ENCODE peak calls at places on chromosomes 12 and 14, in nine cellular contexts. One of them, this sample, is unnamed.

GRCh38 chr14:91911474-91912032 is 35.9 kb downstream of the FBLN5 start:
- DNase-seq in thyroid gland: peak
- DNase-seq in HFF-Myc: no peak
- DNase-seq in AG10803: peak
- DNase-seq in MCF 10A: peak
- DNase-seq in CD4-positive, alpha-beta T cell: peak
- DNase-seq in endothelial cell of umbilical vein: peak
- DNase-seq in psoas muscle: no peak
- DNase-seq in Calu3: peak
- DNase-seq in this sample: peak

GRCh38 chr14:34170891-34171290 is 220.0 kb upstream of the EGLN3 start:
- DNase-seq in thyroid gland: no peak
- DNase-seq in HFF-Myc: no peak
- DNase-seq in AG10803: no peak
- DNase-seq in MCF 10A: no peak
- DNase-seq in CD4-positive, alpha-beta T cell: no peak
- DNase-seq in endothelial cell of umbilical vein: no peak
- DNase-seq in psoas muscle: no peak
- DNase-seq in Calu3: no peak
- DNase-seq in this sample: no peak

GRCh38 chr12:48932878-48933277 is 7.6 kb upstream of the FKBP11 start:
- DNase-seq in thyroid gland: no peak
- DNase-seq in HFF-Myc: no peak
- DNase-seq in AG10803: no peak
- DNase-seq in MCF 10A: no peak
- DNase-seq in CD4-positive, alpha-beta T cell: no peak
- DNase-seq in endothelial cell of umbilical vein: no peak
- DNase-seq in psoas muscle: no peak
- DNase-seq in Calu3: no peak
- DNase-seq in this sample: no peak

GRCh38 chr12:39176376-39176775 is 266.5 kb downstream of the KIF21A start:
- DNase-seq in thyroid gland: no peak
- DNase-seq in HFF-Myc: no peak
- DNase-seq in AG10803: no peak
- DNase-seq in MCF 10A: no peak
- DNase-seq in CD4-positive, alpha-beta T cell: no peak
- DNase-seq in endothelial cell of umbilical vein: no peak
- DNase-seq in psoas muscle: no peak
- DNase-seq in Calu3: no peak
- DNase-seq in this sample: no peak

GRCh38 chr14:61420326-61420725 is 98.9 kb downstream of the PRKCH start:
- DNase-seq in thyroid gland: peak
- DNase-seq in HFF-Myc: no peak
- DNase-seq in AG10803: no peak
- DNase-seq in MCF 10A: peak
- DNase-seq in CD4-positive, alpha-beta T cell: peak
- DNase-seq in endothelial cell of umbilical vein: peak
- DNase-seq in psoas muscle: no peak
- DNase-seq in Calu3: no peak
- DNase-seq in this sample: peak

GRCh38 chr12:115835445-115835844 is 442.0 kb downstream of the MED13L start:
- DNase-seq in thyroid gland: no peak
- DNase-seq in HFF-Myc: no peak
- DNase-seq in AG10803: no peak
- DNase-seq in MCF 10A: no peak
- DNase-seq in CD4-positive, alpha-beta T cell: no peak
- DNase-seq in endothelial cell of umbilical vein: no peak
- DNase-seq in psoas muscle: no peak
- DNase-seq in Calu3: no peak
- DNase-seq in this sample: no peak

GRCh38 chr12:27635349-27635972 is 60.8 kb upstream of the REP15 start:
- DNase-seq in thyroid gland: no peak
- DNase-seq in HFF-Myc: no peak
- DNase-seq in AG10803: peak
- DNase-seq in MCF 10A: peak
- DNase-seq in CD4-positive, alpha-beta T cell: no peak
- DNase-seq in endothelial cell of umbilical vein: peak
- DNase-seq in psoas muscle: no peak
- DNase-seq in Calu3: peak
- DNase-seq in this sample: no peak

GRCh38 chr14:24179961-24180726 is 8.3 kb downstream of the REC8 start:
- DNase-seq in thyroid gland: peak
- DNase-seq in HFF-Myc: peak
- DNase-seq in AG10803: peak
- DNase-seq in MCF 10A: no peak
- DNase-seq in CD4-positive, alpha-beta T cell: no peak
- DNase-seq in endothelial cell of umbilical vein: peak
- DNase-seq in psoas muscle: no peak
- DNase-seq in Calu3: no peak
- DNase-seq in this sample: peak

GRCh38 chr12:1418144-1418543 is 176.2 kb downstream of the FBXL14 start:
- DNase-seq in thyroid gland: no peak
- DNase-seq in HFF-Myc: no peak
- DNase-seq in AG10803: no peak
- DNase-seq in MCF 10A: no peak
- DNase-seq in CD4-positive, alpha-beta T cell: no peak
- DNase-seq in endothelial cell of umbilical vein: peak
- DNase-seq in psoas muscle: no peak
- DNase-seq in Calu3: no peak
- DNase-seq in this sample: no peak

GRCh38 chr12:27523642-27524488 is at the start of gene PPFIBP1:
- DNase-seq in thyroid gland: peak
- DNase-seq in HFF-Myc: peak
- DNase-seq in AG10803: peak
- DNase-seq in MCF 10A: peak
- DNase-seq in CD4-positive, alpha-beta T cell: peak
- DNase-seq in endothelial cell of umbilical vein: peak
- DNase-seq in psoas muscle: peak
- DNase-seq in Calu3: peak
- DNase-seq in this sample: peak

DNA sequence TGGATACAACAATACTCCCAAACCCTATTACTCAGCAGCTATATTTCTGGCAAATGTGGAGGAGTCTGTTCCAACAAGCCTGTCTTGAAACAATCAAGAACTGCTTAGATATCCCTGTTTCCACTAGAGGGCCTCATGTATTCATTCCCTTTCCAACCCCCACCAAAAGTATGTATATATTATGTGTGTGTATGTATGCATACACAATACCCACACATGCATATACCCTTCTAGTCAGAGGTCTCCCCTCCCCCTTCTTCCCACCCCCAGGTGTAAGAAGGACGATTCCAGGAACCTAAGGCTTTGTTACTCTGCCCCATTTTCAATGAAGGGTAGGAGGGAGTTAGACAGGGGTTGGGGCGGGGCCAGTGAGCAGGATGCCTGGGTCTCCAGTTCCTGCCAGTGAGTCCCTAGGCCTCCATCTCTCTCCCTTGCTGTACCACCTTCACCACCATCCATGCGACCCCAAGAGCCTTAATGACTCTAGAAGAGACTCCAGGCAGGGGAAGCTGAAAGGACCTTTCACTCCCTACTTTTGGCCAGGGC is at the start of gene DGKA:
- DNase-seq in thyroid gland: peak
- DNase-seq in HFF-Myc: peak
- DNase-seq in AG10803: peak
- DNase-seq in MCF 10A: peak
- DNase-seq in CD4-positive, alpha-beta T cell: peak
- DNase-seq in endothelial cell of umbilical vein: peak
- DNase-seq in psoas muscle: peak
- DNase-seq in Calu3: peak
- DNase-seq in this sample: peak
- TF ChIP-seq CTCF in thyroid gland: peak
- TF ChIP-seq CTCF in HFF-Myc: peak
- TF ChIP-seq CTCF in AG10803: peak
- TF ChIP-seq CTCF in MCF 10A: peak
- TF ChIP-seq CTCF in CD4-positive, alpha-beta T cell: peak
- TF ChIP-seq CTCF in endothelial cell of umbilical vein: peak
- TF ChIP-seq CTCF in psoas muscle: peak
- TF ChIP-seq CTCF in Calu3: peak
- TF ChIP-seq CTCF in this sample: peak

GRCh38 chr14:105493921-105494605 is 3.0 kb downstream of the TEDC1 start:
- DNase-seq in thyroid gland: no peak
- DNase-seq in HFF-Myc: no peak
- DNase-seq in AG10803: no peak
- DNase-seq in MCF 10A: no peak
- DNase-seq in CD4-positive, alpha-beta T cell: no peak
- DNase-seq in endothelial cell of umbilical vein: no peak
- DNase-seq in psoas muscle: peak
- DNase-seq in Calu3: no peak
- DNase-seq in this sample: no peak

GRCh38 chr14:105491366-105492006 is 440 bp downstream of the TEDC1 start:
- DNase-seq in thyroid gland: peak
- DNase-seq in HFF-Myc: peak
- DNase-seq in AG10803: no peak
- DNase-seq in MCF 10A: peak
- DNase-seq in CD4-positive, alpha-beta T cell: peak
- DNase-seq in endothelial cell of umbilical vein: peak
- DNase-seq in psoas muscle: peak
- DNase-seq in Calu3: peak
- DNase-seq in this sample: peak

GRCh38 chr14:105494606-105494929 is 3.5 kb downstream of the TEDC1 start:
- DNase-seq in thyroid gland: no peak
- DNase-seq in HFF-Myc: no peak
- DNase-seq in AG10803: no peak
- DNase-seq in MCF 10A: no peak
- DNase-seq in CD4-positive, alpha-beta T cell: no peak
- DNase-seq in endothelial cell of umbilical vein: no peak
- DNase-seq in psoas muscle: no peak
- DNase-seq in Calu3: no peak
- DNase-seq in this sample: no peak

GRCh38 chr14:105492051-105492965 is 1.3 kb downstream of the TEDC1 start:
- DNase-seq in thyroid gland: no peak
- DNase-seq in HFF-Myc: no peak
- DNase-seq in AG10803: no peak
- DNase-seq in MCF 10A: no peak
- DNase-seq in CD4-positive, alpha-beta T cell: no peak
- DNase-seq in endothelial cell of umbilical vein: no peak
- DNase-seq in psoas muscle: peak
- DNase-seq in Calu3: no peak
- DNase-seq in this sample: no peak

DNA sequence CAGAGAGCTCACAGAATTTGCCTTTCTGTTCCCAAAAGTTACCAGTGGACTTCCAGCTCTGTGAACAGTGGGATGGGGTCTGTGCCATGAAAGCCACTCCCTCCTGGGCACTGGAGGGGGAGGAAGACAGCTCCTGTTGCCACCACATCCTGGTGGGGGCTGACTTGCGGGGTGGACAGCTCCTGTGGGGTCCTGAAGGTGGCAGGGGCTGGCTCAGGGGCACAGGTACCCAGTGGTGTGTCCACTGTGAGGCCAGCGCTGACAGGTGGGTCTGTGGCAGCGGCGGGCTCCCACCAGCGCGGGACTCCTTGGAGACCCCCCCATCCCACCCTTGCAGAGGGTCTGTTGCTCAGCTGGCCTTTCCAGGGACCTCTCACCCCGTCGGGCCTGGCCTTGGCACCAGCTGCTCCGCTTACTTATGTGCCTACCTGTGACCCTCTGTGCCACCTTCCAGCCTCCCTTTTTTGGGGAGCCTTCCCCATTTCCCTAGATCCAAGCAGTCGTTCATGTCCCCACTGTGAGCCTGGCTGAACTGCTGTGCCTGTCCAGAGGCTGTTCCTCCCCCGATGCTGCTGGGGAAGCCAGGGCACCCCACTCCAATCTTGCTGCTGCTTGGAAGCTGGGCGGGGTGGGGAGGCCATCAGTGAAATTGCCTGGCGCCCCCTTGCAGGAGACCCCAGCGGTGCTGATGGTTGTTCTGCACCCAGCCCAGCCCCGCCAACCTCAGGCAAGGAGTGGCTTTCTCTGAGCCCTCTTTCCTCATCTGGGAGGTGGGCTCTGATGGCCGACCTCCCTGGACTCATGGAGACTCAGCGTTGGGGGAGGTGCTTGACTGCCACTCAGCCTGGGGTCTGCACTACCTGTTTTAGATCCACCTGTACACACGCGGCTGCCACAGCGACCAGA is 2.2 kb downstream of the TEDC1 start:
- DNase-seq in thyroid gland: no peak
- DNase-seq in HFF-Myc: no peak
- DNase-seq in AG10803: no peak
- DNase-seq in MCF 10A: no peak
- DNase-seq in CD4-positive, alpha-beta T cell: no peak
- DNase-seq in endothelial cell of umbilical vein: no peak
- DNase-seq in psoas muscle: peak
- DNase-seq in Calu3: no peak
- DNase-seq in this sample: no peak
- TF ChIP-seq CTCF in thyroid gland: no peak
- TF ChIP-seq CTCF in HFF-Myc: no peak
- TF ChIP-seq CTCF in AG10803: no peak
- TF ChIP-seq CTCF in MCF 10A: no peak
- TF ChIP-seq CTCF in CD4-positive, alpha-beta T cell: no peak
- TF ChIP-seq CTCF in endothelial cell of umbilical vein: no peak
- TF ChIP-seq CTCF in psoas muscle: no peak
- TF ChIP-seq CTCF in Calu3: no peak
- TF ChIP-seq CTCF in this sample: no peak

DNA sequence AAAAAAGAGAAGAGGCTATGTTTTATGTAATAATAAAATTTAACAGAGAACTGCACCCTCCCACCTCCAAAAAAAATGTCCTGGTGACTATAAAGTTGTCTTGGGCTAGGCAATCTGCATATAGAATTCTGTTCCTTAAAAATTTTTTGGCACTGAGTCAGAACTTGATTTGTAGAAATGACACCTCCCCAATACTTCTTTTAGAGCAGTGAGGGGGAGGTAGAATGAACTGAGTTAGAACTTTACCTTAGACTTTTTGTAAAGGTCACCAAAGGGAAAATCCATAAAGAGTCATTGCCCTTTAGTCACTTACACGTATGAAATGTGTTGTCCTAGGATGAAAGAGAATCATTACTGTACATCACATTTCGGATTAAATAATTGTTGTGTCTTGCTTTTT is 80.0 kb downstream of the BTG1 start:
- DNase-seq in thyroid gland: no peak
- DNase-seq in HFF-Myc: no peak
- DNase-seq in AG10803: no peak
- DNase-seq in MCF 10A: no peak
- DNase-seq in CD4-positive, alpha-beta T cell: no peak
- DNase-seq in endothelial cell of umbilical vein: no peak
- DNase-seq in psoas muscle: no peak
- DNase-seq in Calu3: no peak
- DNase-seq in this sample: no peak
- TF ChIP-seq CTCF in thyroid gland: no peak
- TF ChIP-seq CTCF in HFF-Myc: no peak
- TF ChIP-seq CTCF in AG10803: no peak
- TF ChIP-seq CTCF in MCF 10A: no peak
- TF ChIP-seq CTCF in CD4-positive, alpha-beta T cell: no peak
- TF ChIP-seq CTCF in endothelial cell of umbilical vein: no peak
- TF ChIP-seq CTCF in psoas muscle: no peak
- TF ChIP-seq CTCF in Calu3: no peak
- TF ChIP-seq CTCF in this sample: no peak

DNA sequence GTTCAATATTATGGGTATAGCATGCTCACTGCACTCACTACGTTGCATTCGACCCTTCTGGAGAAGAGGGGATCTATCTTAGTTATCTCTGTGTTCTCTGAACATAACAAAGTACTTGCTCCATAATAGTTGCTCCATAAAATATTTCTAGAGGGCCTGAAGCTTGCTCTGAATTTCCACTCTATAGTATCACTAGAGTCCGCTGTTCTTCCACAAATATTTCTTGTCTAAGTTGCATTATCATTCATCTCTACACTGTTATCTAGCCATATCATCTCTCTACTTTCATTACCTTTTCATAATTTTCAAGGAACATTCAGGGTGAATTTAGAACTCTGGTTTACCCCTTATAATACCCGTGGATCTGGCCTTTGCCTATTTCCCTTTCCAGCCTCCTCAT is 246.1 kb upstream of the PDE3A start:
- DNase-seq in thyroid gland: no peak
- DNase-seq in HFF-Myc: no peak
- DNase-seq in AG10803: no peak
- DNase-seq in MCF 10A: peak
- DNase-seq in CD4-positive, alpha-beta T cell: no peak
- DNase-seq in endothelial cell of umbilical vein: no peak
- DNase-seq in psoas muscle: no peak
- DNase-seq in Calu3: no peak
- DNase-seq in this sample: no peak
- TF ChIP-seq CTCF in thyroid gland: no peak
- TF ChIP-seq CTCF in HFF-Myc: no peak
- TF ChIP-seq CTCF in AG10803: no peak
- TF ChIP-seq CTCF in MCF 10A: no peak
- TF ChIP-seq CTCF in CD4-positive, alpha-beta T cell: no peak
- TF ChIP-seq CTCF in endothelial cell of umbilical vein: no peak
- TF ChIP-seq CTCF in psoas muscle: no peak
- TF ChIP-seq CTCF in Calu3: no peak
- TF ChIP-seq CTCF in this sample: no peak

This sample was measured in foreskin keratinocyte.